ENCODE peak calls at places on chromosome 1, in six cellular contexts. One of them, this sample, is unnamed.

GRCh38 chr1:53642215-53642555 is 96.8 kb downstream of the GLIS1 start:
- DNase-seq in neuronal stem cell: no peak
- DNase-seq in IMR-90: no peak
- DNase-seq in H9: no peak
- DNase-seq in mesenchymal stem cell: no peak
- DNase-seq in trophoblast cell: no peak
- DNase-seq in this sample: no peak

GRCh38 chr1:111030590-111030989 is 66.9 kb upstream of the LRIF1 start:
- DNase-seq in neuronal stem cell: peak
- DNase-seq in IMR-90: peak
- DNase-seq in H9: peak
- DNase-seq in mesenchymal stem cell: peak
- DNase-seq in trophoblast cell: peak
- DNase-seq in this sample: no peak

GRCh38 chr1:201456499-201457309 is 12.3 kb downstream of the PHLDA3 start:
- DNase-seq in neuronal stem cell: no peak
- DNase-seq in IMR-90: peak
- DNase-seq in H9: peak
- DNase-seq in mesenchymal stem cell: peak
- DNase-seq in trophoblast cell: peak
- DNase-seq in this sample: no peak

GRCh38 chr1:190328361-190328760 is 149.3 kb downstream of the BRINP3 start:
- DNase-seq in neuronal stem cell: no peak
- DNase-seq in IMR-90: peak
- DNase-seq in H9: no peak
- DNase-seq in mesenchymal stem cell: no peak
- DNase-seq in trophoblast cell: no peak
- DNase-seq in this sample: no peak

GRCh38 chr1:24952413-24952841 is 22.4 kb upstream of the RUNX3 start:
- DNase-seq in neuronal stem cell: no peak
- DNase-seq in IMR-90: no peak
- DNase-seq in H9: no peak
- DNase-seq in mesenchymal stem cell: peak
- DNase-seq in trophoblast cell: no peak
- DNase-seq in this sample: no peak

GRCh38 chr1:16882995-16883394 is 12.8 kb upstream of the RNU1-2 start:
- DNase-seq in neuronal stem cell: no peak
- DNase-seq in IMR-90: no peak
- DNase-seq in H9: no peak
- DNase-seq in mesenchymal stem cell: no peak
- DNase-seq in trophoblast cell: no peak
- DNase-seq in this sample: no peak

GRCh38 chr1:69305621-69306020 is 262.1 kb upstream of the LRRC7 start:
- DNase-seq in neuronal stem cell: no peak
- DNase-seq in IMR-90: no peak
- DNase-seq in H9: peak
- DNase-seq in mesenchymal stem cell: no peak
- DNase-seq in trophoblast cell: peak
- DNase-seq in this sample: peak

GRCh38 chr1:53556657-53557227 is 97.5 kb downstream of the DMRTB1 start:
- DNase-seq in neuronal stem cell: no peak
- DNase-seq in IMR-90: no peak
- DNase-seq in H9: no peak
- DNase-seq in mesenchymal stem cell: no peak
- DNase-seq in trophoblast cell: no peak
- DNase-seq in this sample: no peak

GRCh38 chr1:179107706-179108629 is 26.1 kb downstream of the TOR3A start:
- DNase-seq in neuronal stem cell: no peak
- DNase-seq in IMR-90: no peak
- DNase-seq in H9: no peak
- DNase-seq in mesenchymal stem cell: no peak
- DNase-seq in trophoblast cell: no peak
- DNase-seq in this sample: no peak

GRCh38 chr1:92167151-92167550 is 50.6 kb upstream of the C1orf146 start:
- DNase-seq in neuronal stem cell: no peak
- DNase-seq in IMR-90: no peak
- DNase-seq in H9: no peak
- DNase-seq in mesenchymal stem cell: no peak
- DNase-seq in trophoblast cell: no peak
- DNase-seq in this sample: no peak

GRCh38 chr1:38680801-38681510 is 178.6 kb downstream of the RRAGC start:
- DNase-seq in neuronal stem cell: peak
- DNase-seq in IMR-90: no peak
- DNase-seq in H9: no peak
- DNase-seq in mesenchymal stem cell: peak
- DNase-seq in trophoblast cell: peak
- DNase-seq in this sample: no peak
- H4K91ac ChIP-seq in neuronal stem cell: no peak
- H4K91ac ChIP-seq in IMR-90: no peak
- H4K91ac ChIP-seq in H9: no peak
- H4K91ac ChIP-seq in mesenchymal stem cell: no peak
- H4K91ac ChIP-seq in trophoblast cell: no peak
- H4K91ac ChIP-seq in this sample: no peak

DNA sequence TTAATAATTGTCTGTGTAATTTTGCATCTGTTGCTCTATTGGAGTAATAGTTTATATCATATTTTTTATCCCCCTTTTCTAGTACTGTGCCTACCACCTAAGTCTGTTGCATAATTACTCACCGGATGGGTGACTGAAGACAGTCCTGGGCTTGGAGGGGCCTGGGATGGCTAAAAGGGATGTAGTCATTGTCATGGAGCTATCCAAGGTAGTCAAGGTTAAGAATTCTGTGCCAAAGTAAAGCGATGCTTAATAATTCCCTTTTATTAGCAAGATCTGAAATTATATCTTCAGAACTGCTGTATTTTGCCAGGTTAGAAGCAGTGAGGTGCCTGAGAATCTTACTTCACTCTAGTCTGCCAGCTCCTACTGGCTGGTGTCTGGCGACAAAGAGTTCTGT is 61.6 kb downstream of the KDM1A start:
- DNase-seq in neuronal stem cell: no peak
- DNase-seq in IMR-90: no peak
- DNase-seq in H9: no peak
- DNase-seq in mesenchymal stem cell: no peak
- DNase-seq in trophoblast cell: no peak
- DNase-seq in this sample: no peak
- H4K91ac ChIP-seq in neuronal stem cell: no peak
- H4K91ac ChIP-seq in IMR-90: no peak
- H4K91ac ChIP-seq in H9: no peak
- H4K91ac ChIP-seq in mesenchymal stem cell: no peak
- H4K91ac ChIP-seq in trophoblast cell: no peak
- H4K91ac ChIP-seq in this sample: no peak

DNA sequence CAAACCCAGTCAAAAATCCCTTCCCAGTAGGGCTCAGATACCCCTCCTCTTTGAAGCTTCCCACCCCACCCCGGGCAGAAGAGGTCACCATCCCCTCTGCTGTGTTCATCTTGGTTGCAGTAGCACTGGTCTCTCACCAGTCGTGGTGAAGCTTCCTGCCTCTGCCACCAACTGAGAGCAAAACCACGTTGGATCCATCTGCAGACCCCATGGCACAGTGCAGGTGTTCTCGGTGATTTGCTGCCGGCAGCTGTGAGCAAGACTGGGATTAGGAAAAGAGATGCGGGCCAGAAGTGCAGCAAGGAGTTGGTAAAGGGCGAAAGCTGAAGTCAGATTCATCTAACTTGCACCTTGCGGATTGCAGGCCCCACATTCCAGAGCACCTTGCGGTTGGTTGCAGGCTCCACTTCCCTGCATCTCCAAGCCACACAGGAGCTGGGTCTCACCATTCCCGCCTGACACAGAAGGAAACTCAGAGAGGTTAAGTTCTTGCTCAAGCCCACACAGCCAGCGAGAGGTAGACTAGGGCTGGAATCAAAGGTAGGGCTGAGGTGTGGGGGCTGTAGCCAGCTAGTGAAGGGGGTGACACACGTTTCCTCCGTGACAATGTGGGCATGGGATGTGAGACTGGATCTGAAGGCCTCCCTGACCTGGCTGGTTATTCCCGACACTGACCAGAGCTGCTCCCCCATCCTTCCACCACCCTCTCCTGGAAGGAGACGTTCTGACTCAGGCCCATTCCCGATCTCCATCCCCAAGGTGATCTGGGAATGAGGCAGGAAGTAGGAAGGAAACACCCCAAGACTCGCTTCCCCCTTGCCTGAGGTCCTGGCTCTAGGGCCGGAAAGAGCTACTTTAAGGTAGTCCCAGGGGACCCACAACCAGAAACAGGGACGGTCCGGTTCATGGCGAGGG is 3.3 kb upstream of the FAM110D start:
- DNase-seq in neuronal stem cell: no peak
- DNase-seq in IMR-90: no peak
- DNase-seq in H9: no peak
- DNase-seq in mesenchymal stem cell: no peak
- DNase-seq in trophoblast cell: no peak
- DNase-seq in this sample: no peak
- H4K91ac ChIP-seq in neuronal stem cell: no peak
- H4K91ac ChIP-seq in IMR-90: no peak
- H4K91ac ChIP-seq in H9: no peak
- H4K91ac ChIP-seq in mesenchymal stem cell: no peak
- H4K91ac ChIP-seq in trophoblast cell: peak
- H4K91ac ChIP-seq in this sample: peak

GRCh38 chr1:227903614-227904501 is 43.9 kb downstream of the WNT9A start:
- DNase-seq in neuronal stem cell: no peak
- DNase-seq in IMR-90: no peak
- DNase-seq in H9: no peak
- DNase-seq in mesenchymal stem cell: no peak
- DNase-seq in trophoblast cell: no peak
- DNase-seq in this sample: no peak
- H4K91ac ChIP-seq in neuronal stem cell: no peak
- H4K91ac ChIP-seq in IMR-90: no peak
- H4K91ac ChIP-seq in H9: no peak
- H4K91ac ChIP-seq in mesenchymal stem cell: no peak
- H4K91ac ChIP-seq in trophoblast cell: peak
- H4K91ac ChIP-seq in this sample: no peak

DNA sequence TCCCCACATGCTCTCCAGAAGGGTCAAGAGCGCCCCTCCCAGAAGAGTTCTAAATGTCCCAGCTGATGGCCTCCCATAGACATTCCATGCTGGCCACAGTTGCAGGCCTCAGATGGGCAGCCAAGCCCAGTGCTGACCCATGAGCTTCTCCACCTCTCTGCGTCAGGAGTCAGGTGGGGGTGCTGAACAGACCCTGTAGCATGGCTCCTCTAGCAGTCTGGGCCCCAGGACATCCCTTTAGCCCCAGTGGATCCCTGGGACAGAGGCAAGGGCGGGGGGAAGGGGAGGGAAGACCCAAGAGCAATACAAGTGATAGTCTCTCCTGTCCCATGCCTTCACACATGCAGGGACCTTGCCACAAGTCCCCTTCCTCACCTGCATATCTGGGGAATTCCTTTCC is 56.7 kb downstream of the LRRN2 start:
- DNase-seq in neuronal stem cell: no peak
- DNase-seq in IMR-90: no peak
- DNase-seq in H9: no peak
- DNase-seq in mesenchymal stem cell: no peak
- DNase-seq in trophoblast cell: no peak
- DNase-seq in this sample: no peak
- H4K91ac ChIP-seq in neuronal stem cell: no peak
- H4K91ac ChIP-seq in IMR-90: no peak
- H4K91ac ChIP-seq in H9: no peak
- H4K91ac ChIP-seq in mesenchymal stem cell: no peak
- H4K91ac ChIP-seq in trophoblast cell: no peak
- H4K91ac ChIP-seq in this sample: no peak

DNA sequence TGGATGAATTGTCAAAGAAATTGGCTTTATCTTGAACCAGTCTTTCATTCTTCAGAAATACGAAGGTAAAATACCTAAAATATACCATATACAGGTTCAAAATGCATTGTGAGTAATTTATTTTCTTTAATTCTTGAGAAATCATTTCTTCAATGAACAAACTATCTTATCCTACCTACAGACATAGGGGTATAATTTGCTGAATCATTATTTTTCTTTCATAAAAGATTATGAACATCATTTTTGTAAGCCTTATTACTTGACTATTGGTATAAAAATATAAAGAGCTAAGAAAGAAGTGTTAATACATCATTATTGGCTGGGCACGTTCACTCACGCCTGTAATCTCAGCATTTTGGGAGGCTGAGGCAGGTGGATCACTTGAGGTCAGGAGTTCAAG is 167.7 kb downstream of the DNAH14 start:
- DNase-seq in neuronal stem cell: no peak
- DNase-seq in IMR-90: no peak
- DNase-seq in H9: no peak
- DNase-seq in mesenchymal stem cell: no peak
- DNase-seq in trophoblast cell: no peak
- DNase-seq in this sample: no peak
- H4K91ac ChIP-seq in neuronal stem cell: no peak
- H4K91ac ChIP-seq in IMR-90: no peak
- H4K91ac ChIP-seq in H9: no peak
- H4K91ac ChIP-seq in mesenchymal stem cell: no peak
- H4K91ac ChIP-seq in trophoblast cell: no peak
- H4K91ac ChIP-seq in this sample: no peak

GRCh38 chr1:1149416-1149815 is 24.3 kb upstream of the TTLL10 start:
- DNase-seq in neuronal stem cell: no peak
- DNase-seq in IMR-90: no peak
- DNase-seq in H9: no peak
- DNase-seq in mesenchymal stem cell: no peak
- DNase-seq in trophoblast cell: no peak
- DNase-seq in this sample: no peak

GRCh38 chr1:1146026-1146425 is 27.7 kb upstream of the TTLL10 start:
- DNase-seq in neuronal stem cell: no peak
- DNase-seq in IMR-90: no peak
- DNase-seq in H9: no peak
- DNase-seq in mesenchymal stem cell: no peak
- DNase-seq in trophoblast cell: no peak
- DNase-seq in this sample: no peak

GRCh38 chr1:1146596-1146995 is 27.1 kb upstream of the TTLL10 start:
- DNase-seq in neuronal stem cell: no peak
- DNase-seq in IMR-90: no peak
- DNase-seq in H9: no peak
- DNase-seq in mesenchymal stem cell: no peak
- DNase-seq in trophoblast cell: no peak
- DNase-seq in this sample: no peak

GRCh38 chr1:1148569-1148968 is 25.1 kb upstream of the TTLL10 start:
- DNase-seq in neuronal stem cell: no peak
- DNase-seq in IMR-90: no peak
- DNase-seq in H9: no peak
- DNase-seq in mesenchymal stem cell: no peak
- DNase-seq in trophoblast cell: no peak
- DNase-seq in this sample: no peak

DNA sequence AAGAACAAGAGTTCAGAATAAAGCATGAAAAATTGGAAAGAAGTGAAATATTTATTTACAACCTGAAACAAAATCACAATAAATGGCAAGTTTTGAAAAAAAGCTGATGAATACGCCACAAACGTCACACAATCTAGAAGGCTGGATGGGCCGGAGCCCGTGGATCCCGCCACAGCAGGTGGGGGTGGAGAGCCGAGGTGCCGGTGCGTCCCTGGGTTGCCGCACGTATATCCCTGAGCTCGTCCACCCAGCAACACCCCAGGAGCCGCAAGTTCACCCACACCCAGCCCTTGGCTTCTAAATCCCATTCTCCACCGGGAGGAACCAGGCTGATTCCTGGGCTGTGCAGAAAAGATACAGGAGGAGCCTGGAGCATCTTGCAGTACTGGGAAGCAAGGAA is 25.6 kb upstream of the TTLL10 start:
- DNase-seq in neuronal stem cell: no peak
- DNase-seq in IMR-90: no peak
- DNase-seq in H9: no peak
- DNase-seq in mesenchymal stem cell: no peak
- DNase-seq in trophoblast cell: no peak
- DNase-seq in this sample: no peak
- H4K91ac ChIP-seq in neuronal stem cell: no peak
- H4K91ac ChIP-seq in IMR-90: no peak
- H4K91ac ChIP-seq in H9: no peak
- H4K91ac ChIP-seq in mesenchymal stem cell: no peak
- H4K91ac ChIP-seq in trophoblast cell: no peak
- H4K91ac ChIP-seq in this sample: no peak

GRCh38 chr1:228408869-228409805 is 2.5 kb upstream of the TRIM11 start:
- DNase-seq in neuronal stem cell: no peak
- DNase-seq in IMR-90: no peak
- DNase-seq in H9: peak
- DNase-seq in mesenchymal stem cell: no peak
- DNase-seq in trophoblast cell: no peak
- DNase-seq in this sample: no peak
- H4K91ac ChIP-seq in neuronal stem cell: no peak
- H4K91ac ChIP-seq in IMR-90: no peak
- H4K91ac ChIP-seq in H9: no peak
- H4K91ac ChIP-seq in mesenchymal stem cell: peak
- H4K91ac ChIP-seq in trophoblast cell: no peak
- H4K91ac ChIP-seq in this sample: no peak

This sample was measured in H1.